ENCODE peak calls at places on chromosome 18, in nine cellular contexts. One of them, this sample, is unnamed.
A peak's percentile ranks its signal among the peaks of the same experiment; 100 is the strongest.

GRCh38 chr18:36186461-36187137 is 698 bp upstream of the MOCOS start:
- DNase-seq in upper lobe of right lung: peak; percentile 88
- DNase-seq in keratinocyte: no peak
- DNase-seq in suprapubic skin: peak; percentile 68
- DNase-seq in pancreas: peak; percentile 32
- DNase-seq in epithelial cell of esophagus: peak; percentile 24
- DNase-seq in HCT116: no peak
- DNase-seq in HL-60: no peak
- DNase-seq in right lobe of liver: peak; percentile 63
- DNase-seq in this sample: no peak

GRCh38 chr18:4510709-4511108 is 55.6 kb upstream of the DLGAP1 start:
- DNase-seq in upper lobe of right lung: no peak
- DNase-seq in keratinocyte: no peak
- DNase-seq in suprapubic skin: no peak
- DNase-seq in pancreas: no peak
- DNase-seq in epithelial cell of esophagus: peak; percentile 15
- DNase-seq in HCT116: no peak
- DNase-seq in HL-60: no peak
- DNase-seq in right lobe of liver: no peak
- DNase-seq in this sample: no peak

GRCh38 chr18:10025756-10026290 is 112.0 kb downstream of the VAPA start:
- DNase-seq in upper lobe of right lung: no peak
- DNase-seq in keratinocyte: no peak
- DNase-seq in suprapubic skin: no peak
- DNase-seq in pancreas: no peak
- DNase-seq in epithelial cell of esophagus: no peak
- DNase-seq in HCT116: no peak
- DNase-seq in HL-60: no peak
- DNase-seq in right lobe of liver: no peak
- DNase-seq in this sample: no peak

GRCh38 chr18:3706279-3707097 is 256.5 kb downstream of the TGIF1 start:
- DNase-seq in upper lobe of right lung: no peak
- DNase-seq in keratinocyte: no peak
- DNase-seq in suprapubic skin: no peak
- DNase-seq in pancreas: no peak
- DNase-seq in epithelial cell of esophagus: no peak
- DNase-seq in HCT116: no peak
- DNase-seq in HL-60: peak; percentile 50
- DNase-seq in right lobe of liver: no peak
- DNase-seq in this sample: no peak

GRCh38 chr18:54957987-54958386 is 1.3 kb downstream of the CCDC68 start:
- DNase-seq in upper lobe of right lung: no peak
- DNase-seq in keratinocyte: no peak
- DNase-seq in suprapubic skin: no peak
- DNase-seq in pancreas: no peak
- DNase-seq in epithelial cell of esophagus: peak; percentile 44
- DNase-seq in HCT116: no peak
- DNase-seq in HL-60: no peak
- DNase-seq in right lobe of liver: no peak
- DNase-seq in this sample: no peak

GRCh38 chr18:69658137-69658536 is 257.4 kb downstream of the DOK6 start:
- DNase-seq in upper lobe of right lung: no peak
- DNase-seq in keratinocyte: no peak
- DNase-seq in suprapubic skin: no peak
- DNase-seq in pancreas: no peak
- DNase-seq in epithelial cell of esophagus: peak; percentile 14
- DNase-seq in HCT116: no peak
- DNase-seq in HL-60: no peak
- DNase-seq in right lobe of liver: no peak
- DNase-seq in this sample: no peak

GRCh38 chr18:40987581-40987980 is 967.5 kb upstream of the PIK3C3 start:
- DNase-seq in upper lobe of right lung: no peak
- DNase-seq in keratinocyte: no peak
- DNase-seq in suprapubic skin: no peak
- DNase-seq in pancreas: no peak
- DNase-seq in epithelial cell of esophagus: no peak
- DNase-seq in HCT116: no peak
- DNase-seq in HL-60: no peak
- DNase-seq in right lobe of liver: no peak
- DNase-seq in this sample: no peak

GRCh38 chr18:11947214-11948119 is 33.8 kb upstream of the IMPA2 start:
- DNase-seq in upper lobe of right lung: peak; percentile 97
- DNase-seq in keratinocyte: peak; percentile 90
- DNase-seq in suprapubic skin: peak; percentile 93
- DNase-seq in pancreas: peak; percentile 93
- DNase-seq in epithelial cell of esophagus: peak; percentile 99
- DNase-seq in HCT116: peak; percentile 90
- DNase-seq in HL-60: peak; percentile 98
- DNase-seq in right lobe of liver: peak; percentile 95
- DNase-seq in this sample: peak; percentile 79

GRCh38 chr18:8998481-8999217 is 103.8 kb upstream of the NDUFV2 start:
- DNase-seq in upper lobe of right lung: no peak
- DNase-seq in keratinocyte: no peak
- DNase-seq in suprapubic skin: no peak
- DNase-seq in pancreas: no peak
- DNase-seq in epithelial cell of esophagus: peak; percentile 30
- DNase-seq in HCT116: no peak
- DNase-seq in HL-60: no peak
- DNase-seq in right lobe of liver: no peak
- DNase-seq in this sample: no peak

GRCh38 chr18:55489034-55489741 is 98.8 kb downstream of the TCF4 start:
- DNase-seq in upper lobe of right lung: no peak
- DNase-seq in keratinocyte: no peak
- DNase-seq in suprapubic skin: no peak
- DNase-seq in pancreas: no peak
- DNase-seq in epithelial cell of esophagus: no peak
- DNase-seq in HCT116: no peak
- DNase-seq in HL-60: no peak
- DNase-seq in right lobe of liver: no peak
- DNase-seq in this sample: no peak

GRCh38 chr18:46736736-46737135 is 20.1 kb downstream of the ST8SIA5 start:
- DNase-seq in upper lobe of right lung: no peak
- DNase-seq in keratinocyte: no peak
- DNase-seq in suprapubic skin: no peak
- DNase-seq in pancreas: no peak
- DNase-seq in epithelial cell of esophagus: no peak
- DNase-seq in HCT116: no peak
- DNase-seq in HL-60: no peak
- DNase-seq in right lobe of liver: no peak
- DNase-seq in this sample: no peak

GRCh38 chr18:38237796-38238195 is 672.2 kb upstream of the CELF4 start:
- DNase-seq in upper lobe of right lung: no peak
- DNase-seq in keratinocyte: no peak
- DNase-seq in suprapubic skin: no peak
- DNase-seq in pancreas: no peak
- DNase-seq in epithelial cell of esophagus: no peak
- DNase-seq in HCT116: no peak
- DNase-seq in HL-60: no peak
- DNase-seq in right lobe of liver: no peak
- DNase-seq in this sample: no peak

GRCh38 chr18:32919799-32920198 is 147.0 kb upstream of the KLHL14 start:
- DNase-seq in upper lobe of right lung: no peak
- DNase-seq in keratinocyte: no peak
- DNase-seq in suprapubic skin: no peak
- DNase-seq in pancreas: no peak
- DNase-seq in epithelial cell of esophagus: peak; percentile 55
- DNase-seq in HCT116: no peak
- DNase-seq in HL-60: no peak
- DNase-seq in right lobe of liver: no peak
- DNase-seq in this sample: peak; percentile 22

GRCh38 chr18:70411886-70412443 is 123.1 kb downstream of the SOCS6 start:
- DNase-seq in upper lobe of right lung: no peak
- DNase-seq in keratinocyte: no peak
- DNase-seq in suprapubic skin: no peak
- DNase-seq in pancreas: no peak
- DNase-seq in epithelial cell of esophagus: no peak
- DNase-seq in HCT116: no peak
- DNase-seq in HL-60: no peak
- DNase-seq in right lobe of liver: no peak
- DNase-seq in this sample: no peak

GRCh38 chr18:28541276-28541930 is 364.5 kb upstream of the CDH2 start:
- DNase-seq in upper lobe of right lung: no peak
- DNase-seq in keratinocyte: no peak
- DNase-seq in suprapubic skin: no peak
- DNase-seq in pancreas: no peak
- DNase-seq in epithelial cell of esophagus: no peak
- DNase-seq in HCT116: no peak
- DNase-seq in HL-60: no peak
- DNase-seq in right lobe of liver: no peak
- DNase-seq in this sample: no peak

GRCh38 chr18:74617486-74617885 is 19.8 kb downstream of the ZNF407 start:
- DNase-seq in upper lobe of right lung: no peak
- DNase-seq in keratinocyte: no peak
- DNase-seq in suprapubic skin: no peak
- DNase-seq in pancreas: no peak
- DNase-seq in epithelial cell of esophagus: no peak
- DNase-seq in HCT116: no peak
- DNase-seq in HL-60: no peak
- DNase-seq in right lobe of liver: no peak
- DNase-seq in this sample: peak; percentile 32

DNA sequence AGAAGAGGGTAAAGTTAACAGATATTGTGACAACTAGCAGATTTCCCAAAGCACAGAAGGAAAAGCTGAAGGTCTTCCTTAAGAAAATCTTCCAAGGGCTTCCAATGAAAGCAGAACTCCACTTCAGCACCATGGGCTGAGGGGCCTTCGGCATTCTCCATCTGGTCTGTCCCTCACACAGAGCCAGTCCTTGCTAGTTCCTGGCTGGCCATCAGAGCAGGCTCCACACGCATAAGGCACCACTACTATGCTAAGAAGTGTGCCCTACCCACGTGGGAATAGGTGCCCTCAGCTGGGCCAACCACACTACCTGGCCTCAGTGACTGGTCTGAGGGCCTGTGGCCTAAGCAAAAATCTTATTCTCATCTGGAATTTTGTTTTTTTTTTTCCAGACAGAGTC is 73.5 kb downstream of the METTL4 start:
- DNase-seq in upper lobe of right lung: no peak
- DNase-seq in keratinocyte: no peak
- DNase-seq in suprapubic skin: no peak
- DNase-seq in pancreas: no peak
- DNase-seq in epithelial cell of esophagus: no peak
- DNase-seq in HCT116: no peak
- DNase-seq in HL-60: no peak
- DNase-seq in right lobe of liver: no peak
- DNase-seq in this sample: no peak
- TF ChIP-seq CTCF in upper lobe of right lung: no peak
- TF ChIP-seq CTCF in keratinocyte: no peak
- TF ChIP-seq CTCF in suprapubic skin: no peak
- TF ChIP-seq CTCF in pancreas: no peak
- TF ChIP-seq CTCF in epithelial cell of esophagus: no peak
- TF ChIP-seq CTCF in HCT116: no peak
- TF ChIP-seq CTCF in HL-60: no peak
- TF ChIP-seq CTCF in right lobe of liver: no peak
- TF ChIP-seq CTCF in this sample: no peak

GRCh38 chr18:35028556-35028955 is 12.7 kb upstream of the MAPRE2 start:
- DNase-seq in upper lobe of right lung: no peak
- DNase-seq in keratinocyte: no peak
- DNase-seq in suprapubic skin: no peak
- DNase-seq in pancreas: no peak
- DNase-seq in epithelial cell of esophagus: no peak
- DNase-seq in HCT116: no peak
- DNase-seq in HL-60: no peak
- DNase-seq in right lobe of liver: no peak
- DNase-seq in this sample: no peak
- TF ChIP-seq CTCF in upper lobe of right lung: no peak
- TF ChIP-seq CTCF in keratinocyte: no peak
- TF ChIP-seq CTCF in suprapubic skin: no peak
- TF ChIP-seq CTCF in pancreas: no peak
- TF ChIP-seq CTCF in epithelial cell of esophagus: no peak
- TF ChIP-seq CTCF in HCT116: no peak
- TF ChIP-seq CTCF in HL-60: no peak
- TF ChIP-seq CTCF in right lobe of liver: no peak
- TF ChIP-seq CTCF in this sample: no peak

DNA sequence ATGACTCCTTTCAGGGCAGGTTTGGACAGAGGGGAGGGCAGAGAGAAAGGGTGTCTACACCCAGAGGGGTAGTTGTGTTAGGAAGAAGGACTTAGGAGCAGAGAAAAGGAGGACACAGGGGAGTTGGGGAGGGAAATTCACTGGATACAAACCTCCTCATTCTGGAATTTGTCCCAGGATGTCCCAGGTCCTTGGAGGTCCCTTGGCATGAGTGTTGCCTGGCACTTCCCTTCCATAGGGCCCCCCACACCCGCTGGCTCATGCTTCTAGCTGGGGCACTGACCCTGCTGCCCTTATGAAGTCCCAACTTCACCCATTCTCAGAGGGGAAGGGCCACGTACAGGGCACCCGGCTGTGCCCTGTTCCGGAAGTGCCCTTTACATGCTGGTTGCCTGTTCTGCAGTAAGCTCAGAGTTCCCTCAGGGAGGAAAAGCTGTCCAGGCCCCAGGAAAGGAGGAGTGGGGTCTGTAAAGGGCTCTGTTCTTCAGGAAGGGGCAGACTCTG is 93.6 kb upstream of the SMAD2 start:
- DNase-seq in upper lobe of right lung: peak; percentile 26
- DNase-seq in keratinocyte: no peak
- DNase-seq in suprapubic skin: no peak
- DNase-seq in pancreas: no peak
- DNase-seq in epithelial cell of esophagus: no peak
- DNase-seq in HCT116: no peak
- DNase-seq in HL-60: no peak
- DNase-seq in right lobe of liver: no peak
- DNase-seq in this sample: no peak
- TF ChIP-seq CTCF in upper lobe of right lung: no peak
- TF ChIP-seq CTCF in keratinocyte: no peak
- TF ChIP-seq CTCF in suprapubic skin: no peak
- TF ChIP-seq CTCF in pancreas: no peak
- TF ChIP-seq CTCF in epithelial cell of esophagus: no peak
- TF ChIP-seq CTCF in HCT116: no peak
- TF ChIP-seq CTCF in HL-60: no peak
- TF ChIP-seq CTCF in right lobe of liver: no peak
- TF ChIP-seq CTCF in this sample: no peak

GRCh38 chr18:58345875-58346274 is 283.0 kb downstream of the ALPK2 start:
- DNase-seq in upper lobe of right lung: no peak
- DNase-seq in keratinocyte: no peak
- DNase-seq in suprapubic skin: no peak
- DNase-seq in pancreas: no peak
- DNase-seq in epithelial cell of esophagus: no peak
- DNase-seq in HCT116: no peak
- DNase-seq in HL-60: no peak
- DNase-seq in right lobe of liver: no peak
- DNase-seq in this sample: no peak

GRCh38 chr18:58341913-58342312 is 287.0 kb downstream of the ALPK2 start:
- DNase-seq in upper lobe of right lung: no peak
- DNase-seq in keratinocyte: no peak
- DNase-seq in suprapubic skin: no peak
- DNase-seq in pancreas: no peak
- DNase-seq in epithelial cell of esophagus: no peak
- DNase-seq in HCT116: no peak
- DNase-seq in HL-60: no peak
- DNase-seq in right lobe of liver: no peak
- DNase-seq in this sample: no peak

GRCh38 chr18:58347135-58347534 is 281.8 kb downstream of the ALPK2 start:
- DNase-seq in upper lobe of right lung: no peak
- DNase-seq in keratinocyte: no peak
- DNase-seq in suprapubic skin: no peak
- DNase-seq in pancreas: no peak
- DNase-seq in epithelial cell of esophagus: no peak
- DNase-seq in HCT116: no peak
- DNase-seq in HL-60: no peak
- DNase-seq in right lobe of liver: no peak
- DNase-seq in this sample: no peak

GRCh38 chr18:58345064-58345463 is 283.8 kb downstream of the ALPK2 start:
- DNase-seq in upper lobe of right lung: no peak
- DNase-seq in keratinocyte: no peak
- DNase-seq in suprapubic skin: no peak
- DNase-seq in pancreas: no peak
- DNase-seq in epithelial cell of esophagus: no peak
- DNase-seq in HCT116: no peak
- DNase-seq in HL-60: no peak
- DNase-seq in right lobe of liver: no peak
- DNase-seq in this sample: no peak

GRCh38 chr18:58344080-58344670 is 284.7 kb downstream of the ALPK2 start:
- DNase-seq in upper lobe of right lung: no peak
- DNase-seq in keratinocyte: no peak
- DNase-seq in suprapubic skin: no peak
- DNase-seq in pancreas: no peak
- DNase-seq in epithelial cell of esophagus: no peak
- DNase-seq in HCT116: no peak
- DNase-seq in HL-60: no peak
- DNase-seq in right lobe of liver: no peak
- DNase-seq in this sample: no peak
- TF ChIP-seq CTCF in upper lobe of right lung: no peak
- TF ChIP-seq CTCF in keratinocyte: no peak
- TF ChIP-seq CTCF in suprapubic skin: no peak
- TF ChIP-seq CTCF in pancreas: no peak
- TF ChIP-seq CTCF in epithelial cell of esophagus: no peak
- TF ChIP-seq CTCF in HCT116: no peak
- TF ChIP-seq CTCF in HL-60: no peak
- TF ChIP-seq CTCF in right lobe of liver: no peak
- TF ChIP-seq CTCF in this sample: no peak